ENCODE peak calls at places on chromosome 1, in ten cellular contexts. U is activated CD4-positive, alpha-beta T cell treated with anti-CD3 and anti-CD28 coated beads for 24 hours; D is cerebellar cortex; C is stimulated activated CD8-positive, alpha-beta memory T cell treated with anti-CD3 and anti-CD28 coated beads, Interleukin-4, amount 100 ng/mL, for 1 hour; L is GM23338; M is fibroblast of lung; V is germinal center; O is ovary; J is posterior cingulate gyrus; A is NCI-H2029. H is an unnamed sample.

GRCh38 chr1:150022357-150022756 is 11.8 kb upstream of the OTUD7B start:
- DNase-seq in U (no peak), D (no peak), C (no peak), L (peak; percentile 60), M (no peak), V (no peak), O (no peak), J (no peak), A (no peak), H (peak; percentile 31)

GRCh38 chr1:28860332-28861073 is 48.5 kb downstream of the OPRD1 start:
- DNase-seq in U (no peak), D (peak; percentile 78), C (no peak), L (no peak), M (no peak), V (no peak), O (no peak), J (no peak), A (no peak), H (no peak)

GRCh38 chr1:154943649-154944421 is 7.3 kb upstream of the PMVK start:
- DNase-seq in U (no peak), D (peak; percentile 49), C (no peak), L (peak; percentile 79), M (peak; percentile 31), V (peak; percentile 56), O (no peak), J (no peak), A (no peak), H (no peak)

GRCh38 chr1:221494670-221495069 is 247.2 kb downstream of the DUSP10 start:
- DNase-seq in U (no peak), D (no peak), C (no peak), L (peak; percentile 3), M (peak; percentile 21), V (no peak), O (no peak), J (no peak), A (no peak), H (no peak)

GRCh38 chr1:63773815-63774616 is at the start of gene ROR1:
- DNase-seq in U (peak; percentile 60), D (peak; percentile 77), C (no peak), L (peak; percentile 96), M (peak; percentile 88), V (peak; percentile 64), O (peak; percentile 84), J (peak; percentile 74), A (peak; percentile 85), H (peak; percentile 60)

GRCh38 chr1:179353546-179353945 is 12.2 kb upstream of the AXDND1 start:
- DNase-seq in U (no peak), D (no peak), C (no peak), L (no peak), M (peak; percentile 88), V (no peak), O (peak; percentile 35), J (no peak), A (no peak), H (no peak)

GRCh38 chr1:150881331-150882070 is 5.1 kb upstream of the ARNT start:
- DNase-seq in U (no peak), D (no peak), C (no peak), L (no peak), M (peak; percentile 99), V (no peak), O (no peak), J (no peak), A (no peak), H (no peak)

GRCh38 chr1:172818841-172819527 is 160.1 kb downstream of the FASLG start:
- DNase-seq in U (peak; percentile 26), D (no peak), C (no peak), L (no peak), M (peak; percentile 53), V (peak; percentile 74), O (no peak), J (no peak), A (no peak), H (no peak)

GRCh38 chr1:195026792-195027191 is 1581.4 kb downstream of the KCNT2 start:
- DNase-seq in U (no peak), D (no peak), C (no peak), L (no peak), M (no peak), V (no peak), O (no peak), J (no peak), A (no peak), H (no peak)